ENCODE peak calls at places on chromosomes 4 and X, in four cellular contexts. K, O, E and G are unnamed samples.

GRCh38 chrX:13658602-13659001 is 5.7 kb downstream of the TCEANC start:
- DNase-seq in K (peak), O (no peak), E (no peak), G (no peak)

GRCh38 chrX:151537572-151537971 is 25.9 kb upstream of the PASD1 start:
- DNase-seq in K (no peak), O (no peak), E (no peak), G (no peak)

GRCh38 chr4:120855307-120856001 is 67.1 kb downstream of the PRDM5 start:
- DNase-seq in K (no peak), O (no peak), E (no peak), G (no peak)

GRCh38 chr4:10526431-10527222 is 69.4 kb upstream of the ZNF518B start:
- DNase-seq in K (peak), O (no peak), E (no peak), G (no peak)

GRCh38 chrX:149633511-149633910 is 1.9 kb upstream of the TMEM185A start:
- DNase-seq in K (no peak), O (no peak), E (no peak), G (no peak)

GRCh38 chr4:477686-478085 is 21.3 kb downstream of the ZNF721 start:
- DNase-seq in K (no peak), O (no peak), E (no peak), G (no peak)

GRCh38 chr4:141041021-141041476 is 92.2 kb downstream of the RNF150 start:
- DNase-seq in K (peak), O (no peak), E (no peak), G (no peak)

GRCh38 chrX:23931149-23931604 is 23.4 kb downstream of the CXorf58 start:
- DNase-seq in K (no peak), O (no peak), E (no peak), G (no peak)

GRCh38 chr4:148510211-148510610 is 68.0 kb upstream of the NR3C2 start:
- DNase-seq in K (no peak), O (no peak), E (no peak), G (no peak)

GRCh38 chr4:89438102-89438831 is 130.7 kb upstream of the GPRIN3 start:
- DNase-seq in K (peak), O (peak), E (no peak), G (no peak)

GRCh38 chrX:23817979-23818336 is 35.0 kb downstream of the SAT1 start:
- DNase-seq in K (no peak), O (no peak), E (no peak), G (no peak)

GRCh38 chrX:144333429-144333828 is 449.6 kb downstream of the UBE2NL start:
- DNase-seq in K (no peak), O (no peak), E (no peak), G (no peak)

GRCh38 chrX:125757794-125758564 is 408.1 kb downstream of the DCAF12L2 start:
- DNase-seq in K (no peak), O (peak), E (peak), G (no peak)

GRCh38 chr4:181659202-181659601 is 584.0 kb upstream of the TENM3 start:
- DNase-seq in K (peak), O (no peak), E (no peak), G (no peak)

GRCh38 chrX:22109442-22109841 is 77.3 kb downstream of the PHEX start:
- DNase-seq in K (peak), O (no peak), E (no peak), G (no peak)

GRCh38 chrX:97700547-97700946 is 816.8 kb downstream of the RPA4 start:
- DNase-seq in K (no peak), O (no peak), E (no peak), G (no peak)

GRCh38 chr4:2954358-2955185 is 8.6 kb downstream of the NOP14 start:
- DNase-seq in K (no peak), O (no peak), E (no peak), G (peak)
- TF ChIP-seq CTCF in K (no peak), O (no peak), E (peak), G (no peak)

GRCh38 chrX:72130762-72131231 is 918 bp downstream of the RTL5 start:
- DNase-seq in K (no peak), O (no peak), E (no peak), G (no peak)

GRCh38 chrX:72131317-72132294 is at the start of gene RTL5:
- DNase-seq in K (peak), O (peak), E (peak), G (peak)

GRCh38 chrX:72130156-72130761 is 1.5 kb downstream of the RTL5 start:
- DNase-seq in K (no peak), O (no peak), E (no peak), G (no peak)

GRCh38 chrX:72133851-72134546 is 2.3 kb upstream of the RTL5 start:
- DNase-seq in K (no peak), O (no peak), E (no peak), G (no peak)

DNA sequence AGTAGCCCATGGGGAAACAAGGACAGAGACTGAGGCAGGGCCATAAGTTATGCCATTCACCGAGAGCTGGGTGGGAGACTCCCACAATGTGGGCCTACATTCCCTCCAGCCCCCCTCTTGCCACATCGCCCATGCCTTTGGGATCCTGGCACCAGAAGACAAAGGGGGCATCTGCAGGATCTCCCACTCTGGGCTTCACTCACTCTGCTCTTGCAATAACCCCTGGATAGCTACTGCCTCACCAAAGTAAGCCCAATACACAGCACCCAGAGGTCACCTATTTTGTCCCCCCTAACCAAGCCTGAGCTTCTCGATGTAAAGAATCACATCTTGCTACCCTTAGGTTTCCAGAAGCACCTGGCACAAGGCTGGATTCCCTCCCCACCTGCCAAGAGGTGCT is 741 bp upstream of the RTL5 start:
- DNase-seq in K (no peak), O (no peak), E (no peak), G (no peak)
- H3K4me3 ChIP-seq in K (peak), O (no peak), E (peak), G (peak)

DNA sequence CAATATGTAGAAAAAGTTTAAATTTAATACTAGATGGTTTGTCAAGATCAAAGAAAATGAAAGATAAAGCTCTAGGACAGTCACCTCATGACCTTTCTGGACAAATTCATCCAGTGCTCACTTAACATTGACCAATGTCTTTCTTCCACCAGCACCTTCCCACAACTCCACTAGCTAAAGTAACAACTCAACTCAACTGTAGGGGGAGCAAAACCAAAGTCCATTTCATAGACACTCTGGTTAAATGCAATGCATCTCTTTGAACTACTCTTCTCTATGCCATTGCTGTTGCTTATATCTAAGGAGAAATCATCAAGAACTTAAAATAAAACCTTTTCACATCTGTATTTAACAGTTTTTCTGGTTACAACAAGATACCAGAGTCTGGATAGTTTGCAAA is 25.1 kb downstream of the UGT2B4 start:
- DNase-seq in K (no peak), O (no peak), E (no peak), G (no peak)
- TF ChIP-seq CTCF in K (no peak), O (no peak), E (no peak), G (no peak)

GRCh38 chrX:45767021-45767491 is 566.4 kb upstream of the DIPK2B start:
- DNase-seq in K (peak), O (no peak), E (no peak), G (no peak)
- H3K4me3 ChIP-seq in K (peak), O (peak), E (peak), G (peak)

GRCh38 chr4:104967034-104967401 is 179.7 kb upstream of the TET2 start:
- DNase-seq in K (no peak), O (no peak), E (no peak), G (no peak)
- TF ChIP-seq CTCF in K (no peak), O (no peak), E (no peak), G (no peak)

GRCh38 chr4:153788064-153788418 is 842 bp downstream of the SFRP2 start:
- DNase-seq in K (peak), O (no peak), E (no peak), G (no peak)

GRCh38 chr4:153790962-153791551 is 2.2 kb upstream of the SFRP2 start:
- DNase-seq in K (peak), O (peak), E (no peak), G (no peak)

GRCh38 chr4:153792007-153792892 is 3.4 kb upstream of the SFRP2 start:
- DNase-seq in K (peak), O (peak), E (peak), G (peak)

GRCh38 chr4:153788419-153789276 is at the start of gene SFRP2:
- DNase-seq in K (peak), O (peak), E (no peak), G (no peak)

GRCh38 chr4:153789741-153790651 is 1.1 kb upstream of the SFRP2 start:
- DNase-seq in K (peak), O (no peak), E (no peak), G (no peak)
- H3K4me3 ChIP-seq in K (peak), O (no peak), E (no peak), G (peak)

GRCh38 chr4:85548116-85548515 is 73.2 kb downstream of the ARHGAP24 start:
- DNase-seq in K (peak), O (no peak), E (no peak), G (no peak)
- TF ChIP-seq CTCF in K (no peak), O (no peak), E (no peak), G (no peak)

DNA sequence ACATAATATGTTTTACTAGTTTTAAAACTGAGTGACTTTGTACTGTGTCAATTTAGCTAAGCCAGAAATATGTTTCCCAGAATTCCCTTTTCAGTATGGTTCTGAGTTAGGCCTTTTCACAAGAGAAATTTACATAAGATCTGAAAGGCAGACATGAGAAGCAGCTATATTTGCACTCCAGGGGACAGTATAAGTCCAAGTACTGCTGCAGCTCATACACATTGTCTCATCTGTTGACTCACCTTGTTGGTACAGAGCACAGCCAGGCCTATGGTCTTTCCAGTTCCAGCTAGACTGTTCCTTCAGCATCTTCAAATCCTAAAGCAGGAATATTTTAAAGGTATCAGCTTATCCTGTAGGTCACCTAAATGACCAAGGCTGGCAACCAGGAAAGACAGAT is 53.5 kb downstream of the BMP3 start:
- DNase-seq in K (peak), O (no peak), E (no peak), G (no peak)
- H3K4me3 ChIP-seq in K (no peak), O (no peak), E (no peak), G (no peak)